ENCODE peak calls at places on chromosomes 3 and 15, in nine cellular contexts. One of them, this sample, is unnamed. For H3K27me3, the result is how much of the 10 kb centered on the place peaks cover.

GRCh38 chr15:48939686-48940085 is 24.0 kb downstream of the SHC4 start:
- DNase-seq in tibial nerve: no peak
- DNase-seq in vagina: no peak
- DNase-seq in brain microvascular endothelial cell: peak
- DNase-seq in ascending aorta: no peak
- DNase-seq in sigmoid colon: no peak
- DNase-seq in RWPE2: no peak
- DNase-seq in adipocyte: peak
- DNase-seq in tibial artery: no peak
- DNase-seq in this sample: peak

GRCh38 chr15:71259866-71260265 is 144.6 kb downstream of the THSD4 start:
- DNase-seq in vagina: no peak
- DNase-seq in adipocyte: no peak
- DNase-seq in tibial artery: no peak
- DNase-seq in ascending aorta: no peak
- DNase-seq in sigmoid colon: no peak
- DNase-seq in brain microvascular endothelial cell: no peak
- DNase-seq in RWPE2: no peak
- DNase-seq in tibial nerve: no peak
- DNase-seq in this sample: no peak

GRCh38 chr15:101808201-101808600 is 3.8 kb upstream of the OR4F15 start:
- DNase-seq in brain microvascular endothelial cell: no peak
- DNase-seq in tibial nerve: no peak
- DNase-seq in ascending aorta: no peak
- DNase-seq in vagina: no peak
- DNase-seq in tibial artery: no peak
- DNase-seq in adipocyte: peak
- DNase-seq in sigmoid colon: no peak
- DNase-seq in RWPE2: no peak
- DNase-seq in this sample: no peak

GRCh38 chr15:42020713-42021273 is at the start of gene PLA2G4E:
- DNase-seq in adipocyte: no peak
- DNase-seq in RWPE2: peak
- DNase-seq in vagina: no peak
- DNase-seq in sigmoid colon: no peak
- DNase-seq in tibial nerve: no peak
- DNase-seq in ascending aorta: no peak
- DNase-seq in tibial artery: peak
- DNase-seq in brain microvascular endothelial cell: no peak
- DNase-seq in this sample: no peak

GRCh38 chr3:94184781-94185180 is 121.9 kb downstream of the NSUN3 start:
- DNase-seq in sigmoid colon: no peak
- DNase-seq in RWPE2: no peak
- DNase-seq in brain microvascular endothelial cell: peak
- DNase-seq in tibial artery: no peak
- DNase-seq in tibial nerve: no peak
- DNase-seq in ascending aorta: no peak
- DNase-seq in vagina: no peak
- DNase-seq in adipocyte: no peak
- DNase-seq in this sample: peak

GRCh38 chr3:5972586-5972985 is 785.1 kb downstream of the EDEM1 start:
- DNase-seq in vagina: no peak
- DNase-seq in tibial nerve: no peak
- DNase-seq in ascending aorta: no peak
- DNase-seq in sigmoid colon: no peak
- DNase-seq in RWPE2: no peak
- DNase-seq in brain microvascular endothelial cell: no peak
- DNase-seq in tibial artery: no peak
- DNase-seq in adipocyte: no peak
- DNase-seq in this sample: no peak

GRCh38 chr3:94360982-94361381 is 298.1 kb downstream of the NSUN3 start:
- DNase-seq in adipocyte: no peak
- DNase-seq in brain microvascular endothelial cell: no peak
- DNase-seq in RWPE2: no peak
- DNase-seq in ascending aorta: no peak
- DNase-seq in sigmoid colon: peak
- DNase-seq in tibial artery: peak
- DNase-seq in vagina: no peak
- DNase-seq in tibial nerve: no peak
- DNase-seq in this sample: peak

GRCh38 chr3:128707935-128708494 is 18.0 kb upstream of the RAB7A start:
- DNase-seq in tibial nerve: no peak
- DNase-seq in RWPE2: no peak
- DNase-seq in adipocyte: no peak
- DNase-seq in vagina: no peak
- DNase-seq in tibial artery: no peak
- DNase-seq in sigmoid colon: no peak
- DNase-seq in ascending aorta: no peak
- DNase-seq in brain microvascular endothelial cell: no peak
- DNase-seq in this sample: no peak

GRCh38 chr3:147422226-147422933 is 13.2 kb downstream of the ZIC1 start:
- DNase-seq in brain microvascular endothelial cell: peak
- DNase-seq in adipocyte: no peak
- DNase-seq in ascending aorta: no peak
- DNase-seq in tibial nerve: no peak
- DNase-seq in RWPE2: no peak
- DNase-seq in sigmoid colon: no peak
- DNase-seq in vagina: no peak
- DNase-seq in tibial artery: no peak
- DNase-seq in this sample: no peak

GRCh38 chr3:147424325-147424910 is 15.3 kb downstream of the ZIC1 start:
- DNase-seq in brain microvascular endothelial cell: peak
- DNase-seq in adipocyte: no peak
- DNase-seq in RWPE2: no peak
- DNase-seq in vagina: no peak
- DNase-seq in tibial nerve: no peak
- DNase-seq in tibial artery: no peak
- DNase-seq in sigmoid colon: no peak
- DNase-seq in ascending aorta: no peak
- DNase-seq in this sample: no peak

GRCh38 chr3:147421184-147421912 is 12.2 kb downstream of the ZIC1 start:
- DNase-seq in brain microvascular endothelial cell: peak
- DNase-seq in sigmoid colon: no peak
- DNase-seq in RWPE2: no peak
- DNase-seq in tibial artery: no peak
- DNase-seq in tibial nerve: no peak
- DNase-seq in adipocyte: no peak
- DNase-seq in ascending aorta: no peak
- DNase-seq in vagina: no peak
- DNase-seq in this sample: no peak

GRCh38 chr3:147423601-147424324 is 14.6 kb downstream of the ZIC1 start:
- DNase-seq in vagina: no peak
- DNase-seq in brain microvascular endothelial cell: peak
- DNase-seq in tibial nerve: no peak
- DNase-seq in ascending aorta: no peak
- DNase-seq in tibial artery: no peak
- DNase-seq in sigmoid colon: no peak
- DNase-seq in adipocyte: no peak
- DNase-seq in RWPE2: no peak
- DNase-seq in this sample: no peak

DNA sequence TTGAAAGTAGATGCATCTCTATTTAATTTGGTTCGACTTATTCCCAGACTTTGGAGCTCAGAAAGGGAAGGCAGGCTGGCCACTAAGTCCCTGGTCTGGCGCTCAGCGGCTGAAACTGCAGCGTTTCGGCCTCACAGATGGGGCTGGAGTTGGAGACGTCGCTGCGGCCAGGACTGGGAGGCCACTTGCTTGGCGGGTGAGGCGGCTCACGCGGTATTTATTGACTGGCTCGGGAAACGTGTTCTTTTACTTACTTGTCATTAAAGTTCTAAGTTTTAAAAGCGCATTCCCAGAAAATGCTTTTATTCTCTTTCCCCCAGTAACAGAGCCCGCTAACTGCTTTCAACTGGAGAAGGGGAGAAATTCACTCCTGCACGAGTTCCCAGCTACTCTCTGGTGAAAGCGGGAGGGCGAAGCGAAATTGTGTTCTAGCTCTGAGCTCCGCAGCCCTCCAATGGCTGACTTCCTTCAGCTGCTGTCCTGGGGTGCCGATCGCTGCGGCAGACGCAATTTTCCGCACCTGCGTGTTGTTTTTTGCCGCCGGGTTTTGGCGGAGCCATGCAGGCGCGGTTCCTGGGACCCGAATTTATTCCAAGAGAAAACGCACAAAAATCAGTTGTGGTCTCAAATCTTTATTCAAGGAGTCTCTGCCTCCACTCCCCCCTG is 13.9 kb downstream of the ZIC1 start:
- DNase-seq in RWPE2: no peak
- DNase-seq in brain microvascular endothelial cell: peak
- DNase-seq in sigmoid colon: no peak
- DNase-seq in tibial nerve: no peak
- DNase-seq in ascending aorta: no peak
- DNase-seq in adipocyte: no peak
- DNase-seq in tibial artery: no peak
- DNase-seq in vagina: no peak
- DNase-seq in this sample: no peak
- H3K27me3 ChIP-seq in RWPE2: half or more
- H3K27me3 ChIP-seq in brain microvascular endothelial cell: under half
- H3K27me3 ChIP-seq in sigmoid colon: half or more
- H3K27me3 ChIP-seq in tibial nerve: under half
- H3K27me3 ChIP-seq in ascending aorta: under half
- H3K27me3 ChIP-seq in adipocyte: half or more
- H3K27me3 ChIP-seq in tibial artery: under half
- H3K27me3 ChIP-seq in vagina: under half
- H3K27me3 ChIP-seq in this sample: half or more

GRCh38 chr15:89499156-89499555 is 2.8 kb upstream of the RHCG start:
- DNase-seq in adipocyte: no peak
- DNase-seq in tibial nerve: no peak
- DNase-seq in sigmoid colon: peak
- DNase-seq in ascending aorta: no peak
- DNase-seq in RWPE2: peak
- DNase-seq in tibial artery: peak
- DNase-seq in brain microvascular endothelial cell: no peak
- DNase-seq in vagina: no peak
- DNase-seq in this sample: no peak

GRCh38 chr15:89501646-89502045 is 5.3 kb upstream of the RHCG start:
- DNase-seq in tibial artery: no peak
- DNase-seq in brain microvascular endothelial cell: no peak
- DNase-seq in sigmoid colon: no peak
- DNase-seq in adipocyte: no peak
- DNase-seq in RWPE2: peak
- DNase-seq in ascending aorta: no peak
- DNase-seq in tibial nerve: no peak
- DNase-seq in vagina: no peak
- DNase-seq in this sample: no peak

GRCh38 chr15:89498574-89498906 is 2.2 kb upstream of the RHCG start:
- DNase-seq in adipocyte: no peak
- DNase-seq in brain microvascular endothelial cell: no peak
- DNase-seq in ascending aorta: no peak
- DNase-seq in sigmoid colon: no peak
- DNase-seq in vagina: no peak
- DNase-seq in tibial nerve: no peak
- DNase-seq in tibial artery: no peak
- DNase-seq in RWPE2: no peak
- DNase-seq in this sample: no peak

GRCh38 chr15:89502867-89503595 is 6.6 kb upstream of the RHCG start:
- DNase-seq in vagina: no peak
- DNase-seq in tibial nerve: no peak
- DNase-seq in tibial artery: no peak
- DNase-seq in sigmoid colon: no peak
- DNase-seq in brain microvascular endothelial cell: no peak
- DNase-seq in RWPE2: peak
- DNase-seq in adipocyte: no peak
- DNase-seq in ascending aorta: no peak
- DNase-seq in this sample: peak

DNA sequence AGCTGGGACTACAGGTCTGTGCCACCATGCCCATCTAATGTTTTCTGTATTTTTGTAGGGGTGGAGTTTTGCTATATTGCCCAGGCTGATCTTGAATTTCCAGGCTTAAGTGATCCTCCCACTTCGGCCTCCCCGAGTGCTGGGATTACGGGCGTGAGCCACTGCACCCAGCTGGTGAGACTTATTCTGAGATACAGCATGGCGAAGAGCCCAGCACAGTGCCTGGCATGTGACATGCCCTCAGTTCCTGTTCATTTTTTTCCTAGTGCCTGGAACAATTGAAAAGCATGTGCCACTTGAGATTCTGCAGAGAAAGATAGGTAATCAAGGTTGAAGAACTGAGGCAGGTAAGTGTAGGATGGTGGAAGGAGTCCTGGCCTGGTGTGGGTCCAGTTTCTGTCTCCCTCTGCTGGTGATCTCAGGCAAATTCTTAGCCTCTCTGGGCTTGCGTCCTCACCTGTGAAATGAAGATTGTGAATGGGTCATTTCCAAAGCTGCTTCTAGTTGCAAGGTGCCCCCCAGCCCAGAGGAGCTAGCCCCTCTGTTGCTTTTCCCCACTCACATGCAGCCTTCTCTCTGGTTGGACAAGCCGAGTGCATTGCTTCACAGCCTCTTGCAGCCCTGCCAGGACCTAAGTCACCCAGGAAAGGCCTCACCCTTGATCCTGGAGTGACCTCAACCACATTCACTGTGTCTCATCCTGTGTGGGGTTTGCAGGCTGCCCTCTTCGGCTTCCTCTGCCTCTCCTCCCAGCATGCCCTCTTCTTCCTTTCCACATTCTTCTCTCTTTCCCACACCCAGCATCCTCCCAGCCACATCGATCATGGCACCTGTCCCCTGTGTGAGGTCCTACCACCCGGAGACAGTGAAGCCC is 4.3 kb upstream of the RHCG start:
- DNase-seq in tibial artery: peak
- DNase-seq in vagina: no peak
- DNase-seq in sigmoid colon: no peak
- DNase-seq in adipocyte: no peak
- DNase-seq in tibial nerve: no peak
- DNase-seq in brain microvascular endothelial cell: no peak
- DNase-seq in RWPE2: peak
- DNase-seq in ascending aorta: no peak
- DNase-seq in this sample: no peak
- H3K27me3 ChIP-seq in tibial artery: under half
- H3K27me3 ChIP-seq in vagina: under half
- H3K27me3 ChIP-seq in sigmoid colon: half or more
- H3K27me3 ChIP-seq in adipocyte: under half
- H3K27me3 ChIP-seq in tibial nerve: under half
- H3K27me3 ChIP-seq in brain microvascular endothelial cell: under half
- H3K27me3 ChIP-seq in RWPE2: under half
- H3K27me3 ChIP-seq in ascending aorta: under half
- H3K27me3 ChIP-seq in this sample: under half

GRCh38 chr15:73865904-73866303 is 7.5 kb upstream of the TBC1D21 start:
- DNase-seq in RWPE2: peak
- DNase-seq in brain microvascular endothelial cell: no peak
- DNase-seq in adipocyte: no peak
- DNase-seq in ascending aorta: no peak
- DNase-seq in tibial artery: peak
- DNase-seq in sigmoid colon: no peak
- DNase-seq in vagina: no peak
- DNase-seq in tibial nerve: no peak
- DNase-seq in this sample: no peak
- H3K27me3 ChIP-seq in RWPE2: half or more
- H3K27me3 ChIP-seq in brain microvascular endothelial cell: under half
- H3K27me3 ChIP-seq in adipocyte: half or more
- H3K27me3 ChIP-seq in ascending aorta: under half
- H3K27me3 ChIP-seq in tibial artery: under half
- H3K27me3 ChIP-seq in sigmoid colon: under half
- H3K27me3 ChIP-seq in vagina: under half
- H3K27me3 ChIP-seq in tibial nerve: under half
- H3K27me3 ChIP-seq in this sample: half or more

GRCh38 chr3:81445712-81446111 is 315.7 kb downstream of the GBE1 start:
- DNase-seq in vagina: no peak
- DNase-seq in tibial artery: no peak
- DNase-seq in brain microvascular endothelial cell: no peak
- DNase-seq in RWPE2: no peak
- DNase-seq in sigmoid colon: no peak
- DNase-seq in ascending aorta: no peak
- DNase-seq in tibial nerve: no peak
- DNase-seq in adipocyte: no peak
- DNase-seq in this sample: no peak

GRCh38 chr3:81444817-81445460 is 316.5 kb downstream of the GBE1 start:
- DNase-seq in sigmoid colon: no peak
- DNase-seq in tibial nerve: no peak
- DNase-seq in adipocyte: no peak
- DNase-seq in ascending aorta: no peak
- DNase-seq in vagina: no peak
- DNase-seq in tibial artery: no peak
- DNase-seq in RWPE2: no peak
- DNase-seq in brain microvascular endothelial cell: no peak
- DNase-seq in this sample: no peak

GRCh38 chr3:81443948-81444347 is 317.5 kb downstream of the GBE1 start:
- DNase-seq in RWPE2: no peak
- DNase-seq in sigmoid colon: no peak
- DNase-seq in tibial artery: no peak
- DNase-seq in vagina: no peak
- DNase-seq in brain microvascular endothelial cell: peak
- DNase-seq in ascending aorta: no peak
- DNase-seq in adipocyte: peak
- DNase-seq in tibial nerve: no peak
- DNase-seq in this sample: peak

GRCh38 chr3:81443457-81443782 is 318.0 kb downstream of the GBE1 start:
- DNase-seq in brain microvascular endothelial cell: no peak
- DNase-seq in ascending aorta: no peak
- DNase-seq in tibial artery: no peak
- DNase-seq in vagina: no peak
- DNase-seq in RWPE2: no peak
- DNase-seq in tibial nerve: no peak
- DNase-seq in sigmoid colon: no peak
- DNase-seq in adipocyte: peak
- DNase-seq in this sample: no peak

DNA sequence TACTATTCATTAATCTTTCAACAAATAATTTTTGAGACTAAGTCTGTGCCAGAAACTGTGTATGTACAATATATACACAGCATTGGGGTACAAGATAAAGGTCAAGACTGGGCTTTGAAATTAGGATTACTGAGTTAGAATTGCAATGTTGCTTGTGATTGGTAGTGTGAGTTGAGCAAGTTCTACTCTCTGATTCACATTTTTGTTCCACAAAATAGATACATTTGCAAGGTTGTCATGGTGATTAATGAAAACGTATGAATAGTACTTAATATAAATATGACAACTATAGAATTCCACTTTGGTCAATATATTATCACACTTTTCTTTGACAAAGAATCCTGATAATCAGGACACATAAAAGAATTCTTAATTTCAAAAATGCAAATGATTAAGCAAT is 314.6 kb downstream of the GBE1 start:
- DNase-seq in sigmoid colon: no peak
- DNase-seq in brain microvascular endothelial cell: no peak
- DNase-seq in vagina: no peak
- DNase-seq in ascending aorta: no peak
- DNase-seq in tibial artery: no peak
- DNase-seq in RWPE2: no peak
- DNase-seq in tibial nerve: no peak
- DNase-seq in adipocyte: no peak
- DNase-seq in this sample: no peak
- H3K27me3 ChIP-seq in sigmoid colon: under half
- H3K27me3 ChIP-seq in brain microvascular endothelial cell: under half
- H3K27me3 ChIP-seq in vagina: under half
- H3K27me3 ChIP-seq in ascending aorta: under half
- H3K27me3 ChIP-seq in tibial artery: under half
- H3K27me3 ChIP-seq in RWPE2: under half
- H3K27me3 ChIP-seq in tibial nerve: under half
- H3K27me3 ChIP-seq in adipocyte: under half
- H3K27me3 ChIP-seq in this sample: under half